ENCODE peak calls at places on chromosomes 3 and 15, in eight cellular contexts. U, E, B, I, G, S, D and J are unnamed samples.

GRCh38 chr15:67030036-67030762 is 35.2 kb upstream of the SMAD3 start:
- DNase-seq in U (no peak), E (no peak), B (no peak), I (no peak), G (peak; percentile 61), S (no peak), D (no peak), J (no peak)

GRCh38 chr3:65854606-65855304 is 184.0 kb downstream of the MAGI1 start:
- DNase-seq in U (no peak), E (no peak), B (no peak), I (no peak), G (peak; percentile 37), S (no peak), D (no peak), J (no peak)

GRCh38 chr3:50189274-50189673 is 2.1 kb upstream of the GNAT1 start:
- DNase-seq in U (no peak), E (no peak), B (peak; percentile 70), I (peak; percentile 80), G (peak; percentile 91), S (peak; percentile 64), D (peak; percentile 84), J (no peak)

GRCh38 chr15:75073197-75073596 is 49.8 kb downstream of the PPCDC start:
- DNase-seq in U (no peak), E (no peak), B (no peak), I (no peak), G (no peak), S (no peak), D (no peak), J (peak; percentile 43)

GRCh38 chr3:129583289-129583688 is 23.2 kb downstream of the PLXND1 start:
- DNase-seq in U (no peak), E (no peak), B (no peak), I (no peak), G (no peak), S (no peak), D (no peak), J (no peak)

GRCh38 chr15:83734487-83734886 is 80.6 kb downstream of the ADAMTSL3 start:
- DNase-seq in U (no peak), E (no peak), B (no peak), I (no peak), G (no peak), S (no peak), D (peak; percentile 12), J (no peak)

GRCh38 chr15:92797168-92798052 is 102.7 kb upstream of the CHD2 start:
- DNase-seq in U (no peak), E (peak; percentile 37), B (no peak), I (peak; percentile 53), G (peak; percentile 91), S (no peak), D (peak; percentile 87), J (no peak)

GRCh38 chr3:146163584-146163983 is 2.6 kb upstream of the PLOD2 start:
- DNase-seq in U (no peak), E (no peak), B (no peak), I (no peak), G (no peak), S (no peak), D (peak; percentile 94), J (no peak)

GRCh38 chr15:51334011-51334426 is 4.4 kb downstream of the CYP19A1 start:
- DNase-seq in U (no peak), E (no peak), B (no peak), I (no peak), G (no peak), S (no peak), D (no peak), J (no peak)

GRCh38 chr15:42273900-42274692 is 863 bp upstream of the TMEM87A start:
- DNase-seq in U (no peak), E (peak; percentile 28), B (peak; percentile 57), I (peak; percentile 53), G (peak; percentile 50), S (peak; percentile 47), D (peak; percentile 63), J (peak; percentile 82)

GRCh38 chr3:188067932-188068331 is 86.0 kb upstream of the LPP start:
- DNase-seq in U (no peak), E (no peak), B (no peak), I (no peak), G (peak; percentile 29), S (no peak), D (peak; percentile 35), J (no peak)

GRCh38 chr3:46203681-46204080 is 4.4 kb downstream of the CCR1 start:
- DNase-seq in U (no peak), E (no peak), B (no peak), I (no peak), G (no peak), S (no peak), D (no peak), J (no peak)

GRCh38 chr3:138188013-138188352 is 882 bp downstream of the ARMC8 start:
- DNase-seq in U (no peak), E (peak; percentile 12), B (no peak), I (peak; percentile 31), G (no peak), S (no peak), D (peak; percentile 83), J (no peak)

GRCh38 chr15:85704021-85704420 is 90.7 kb downstream of the KLHL25 start:
- DNase-seq in U (no peak), E (no peak), B (no peak), I (no peak), G (no peak), S (no peak), D (no peak), J (no peak)

GRCh38 chr3:131840151-131840797 is 194.5 kb downstream of the CPNE4 start:
- DNase-seq in U (no peak), E (no peak), B (no peak), I (no peak), G (no peak), S (no peak), D (peak; percentile 13), J (no peak)

GRCh38 chr3:66418432-66419052 is 82.3 kb downstream of the LRIG1 start:
- DNase-seq in U (no peak), E (no peak), B (peak; percentile 57), I (no peak), G (no peak), S (no peak), D (peak; percentile 81), J (no peak)

GRCh38 chr3:108430540-108430939 is 79.9 kb downstream of the MYH15 start:
- DNase-seq in U (no peak), E (no peak), B (no peak), I (no peak), G (no peak), S (no peak), D (no peak), J (no peak)
- H3K27ac ChIP-seq in U (no peak overlapping the region), E (no peak overlapping the region), B (no peak overlapping the region), I (no peak overlapping the region), G (no peak overlapping the region), S (no peak overlapping the region), D (no peak overlapping the region), J (no peak overlapping the region)

DNA sequence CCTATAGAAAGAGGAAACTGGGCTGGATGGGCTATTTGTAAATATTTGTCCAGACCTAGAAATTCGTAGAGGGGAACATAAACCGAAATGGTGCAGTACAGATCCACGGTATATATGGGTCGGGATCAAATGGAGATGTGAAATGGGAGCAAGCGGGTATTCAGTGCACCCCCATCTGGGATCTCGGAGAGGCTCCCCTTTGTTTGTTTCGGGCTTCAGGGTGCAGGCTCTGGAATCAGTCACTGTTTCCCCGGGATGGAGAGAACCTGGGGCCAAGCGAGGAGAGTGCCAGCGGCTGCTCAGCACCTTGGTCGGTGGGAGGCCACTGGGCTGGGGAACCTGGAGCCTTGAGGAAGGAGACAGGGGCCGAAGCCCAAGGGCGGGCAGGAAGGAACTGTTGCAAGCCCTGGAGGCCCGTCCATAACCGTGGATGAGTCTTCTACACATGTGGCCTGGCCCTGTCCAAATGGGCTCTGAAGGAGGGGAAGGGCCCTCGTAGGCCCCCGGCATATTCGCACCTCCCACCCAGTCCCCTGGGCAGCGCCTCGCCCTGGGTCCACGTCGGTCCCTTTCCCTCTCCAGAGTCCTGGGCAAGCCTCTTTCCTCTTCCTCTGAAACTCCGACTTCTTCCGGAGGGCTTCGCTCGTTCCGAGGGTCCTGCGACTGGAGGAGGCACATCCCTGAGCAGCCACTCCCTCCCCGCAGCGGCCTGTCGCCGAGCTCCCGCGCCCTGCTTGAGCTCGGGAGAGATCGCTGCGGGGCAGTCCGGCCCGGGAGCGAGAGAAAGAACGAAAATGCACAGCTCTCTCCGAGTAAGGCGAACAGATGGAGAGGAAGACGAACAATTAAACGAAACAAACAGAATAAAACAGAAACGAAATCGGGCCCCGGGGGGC is 3.0 kb downstream of the ISL2 start:
- DNase-seq in U (peak; percentile 78), E (no peak), B (no peak), I (no peak), G (no peak), S (no peak), D (peak; percentile 58), J (no peak)
- H3K4me1 ChIP-seq in U (peaks cover 57% of the 10 kb centered on the region), E (peaks cover 84% of the 10 kb centered on the region), B (peaks cover 60% of the 10 kb centered on the region), I (peaks cover 43% of the 10 kb centered on the region), G (peaks cover 43% of the 10 kb centered on the region), S (peaks cover 79% of the 10 kb centered on the region), D (no peaks in the 10 kb centered on the region), J (peaks cover 26% of the 10 kb centered on the region)

GRCh38 chr15:82540984-82541431 is 751 bp upstream of the RPS17 start:
- DNase-seq in U (no peak), E (no peak), B (no peak), I (peak; percentile 24), G (peak; percentile 56), S (no peak), D (peak; percentile 34), J (peak; percentile 77)
- H3K4me3 ChIP-seq in U (peak overlapping the region; percentile 88), E (peak overlapping the region; percentile 98), B (peak overlapping the region; percentile 93), I (peak overlapping the region; percentile 89), G (peak overlapping the region; percentile 60), S (peak overlapping the region; percentile 82), D (peak overlapping the region; percentile 76), J (peak overlapping the region; percentile 90)

DNA sequence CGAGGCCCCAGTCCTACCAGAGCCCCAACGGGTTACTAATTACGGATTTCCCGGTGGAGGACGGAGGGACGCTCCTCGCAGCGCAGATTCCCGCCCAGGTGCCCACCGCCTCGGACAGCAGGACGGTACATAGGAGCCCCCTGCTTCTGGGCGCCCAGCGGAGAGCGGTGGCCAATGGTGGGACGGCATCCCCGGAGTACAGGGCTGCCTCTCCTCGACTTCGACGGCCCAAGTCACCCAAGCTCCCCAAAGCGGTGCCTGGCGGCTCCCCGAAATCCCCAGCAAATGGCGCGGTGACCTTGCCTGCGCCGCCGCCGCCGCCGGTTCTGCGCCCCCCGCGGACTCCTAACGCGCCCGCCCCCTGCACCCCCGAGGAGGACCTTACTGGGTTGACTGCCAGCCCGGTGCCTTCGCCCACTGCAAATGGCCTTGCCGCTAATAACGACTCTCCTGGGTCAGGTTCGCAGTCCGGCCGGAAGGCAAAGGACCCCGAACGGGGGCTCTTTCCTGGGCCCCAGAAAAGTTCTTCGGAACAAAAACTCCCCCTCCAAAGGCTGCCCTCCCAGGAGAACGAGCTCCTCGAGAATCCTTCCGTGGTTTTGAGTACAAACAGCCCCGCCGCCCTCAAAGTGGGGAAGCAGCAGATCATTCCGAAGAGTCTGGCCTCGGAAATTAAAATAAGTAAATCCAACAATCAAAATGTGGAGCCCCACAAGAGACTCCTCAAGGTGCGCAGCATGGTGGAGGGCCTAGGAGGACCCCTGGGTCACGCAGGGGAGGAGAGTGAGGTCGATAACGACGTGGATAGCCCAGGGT is 1.1 kb downstream of the ARHGEF26 start:
- DNase-seq in U (no peak), E (no peak), B (peak; percentile 17), I (peak; percentile 18), G (peak; percentile 25), S (peak; percentile 15), D (no peak), J (peak; percentile 71)
- H3K27ac ChIP-seq in U (peak overlapping the region; percentile 87), E (no peak overlapping the region), B (no peak overlapping the region), I (peak overlapping the region; percentile 72), G (peak overlapping the region; percentile 70), S (peak overlapping the region; percentile 36), D (peak overlapping the region; percentile 46), J (no peak overlapping the region)